ENCODE peak calls at places on chromosomes 7 and 10, in six cellular contexts. V is GM12878, D is SK-N-SH, C is HepG2, P is K562, A is H1. O is an unnamed sample.

GRCh38 chr7:27745064-27745583 is 5.2 kb downstream of the TAX1BP1 start:
- DNase-seq in V (no peak), D (peak; percentile 58), C (peak; percentile 92), P (peak; percentile 56), A (no peak), O (peak; percentile 37)

GRCh38 chr10:77496941-77497420 is 140.6 kb downstream of the KCNMA1 start:
- DNase-seq in V (no peak), D (no peak), C (peak; percentile 10), P (no peak), A (no peak), O (no peak)

GRCh38 chr7:68691261-68692216 is 906.7 kb upstream of the AUTS2 start:
- DNase-seq in V (no peak), D (no peak), C (no peak), P (no peak), A (no peak), O (no peak)

GRCh38 chr10:126939706-126940105 is 34.5 kb downstream of the DOCK1 start:
- DNase-seq in V (no peak), D (no peak), C (no peak), P (no peak), A (no peak), O (no peak)

GRCh38 chr10:132641401-132641800 is 103.8 kb downstream of the INPP5A start:
- DNase-seq in V (no peak), D (no peak), C (no peak), P (no peak), A (no peak), O (no peak)

GRCh38 chr10:58189269-58189668 is 78.4 kb downstream of the IPMK start:
- DNase-seq in V (no peak), D (no peak), C (no peak), P (no peak), A (no peak), O (no peak)

GRCh38 chr10:59606551-59606961 is 103.1 kb downstream of the SLC16A9 start:
- DNase-seq in V (no peak), D (peak; percentile 55), C (no peak), P (no peak), A (no peak), O (no peak)

GRCh38 chr7:87316846-87317545 is 28.5 kb upstream of the CROT start:
- DNase-seq in V (no peak), D (no peak), C (peak; percentile 11), P (no peak), A (no peak), O (no peak)

GRCh38 chr7:116353614-116354013 is 143.3 kb downstream of the TES start:
- DNase-seq in V (no peak), D (no peak), C (no peak), P (no peak), A (no peak), O (no peak)

GRCh38 chr10:49071221-49071761 is 44.0 kb downstream of the VSTM4 start:
- DNase-seq in V (no peak), D (no peak), C (no peak), P (no peak), A (no peak), O (no peak)

GRCh38 chr10:131839351-131839750 is 61.5 kb upstream of the PPP2R2D start:
- DNase-seq in V (no peak), D (no peak), C (no peak), P (no peak), A (no peak), O (no peak)

GRCh38 chr10:34580643-34581042 is 234.5 kb downstream of the PARD3 start:
- DNase-seq in V (no peak), D (no peak), C (peak; percentile 17), P (no peak), A (no peak), O (no peak)

GRCh38 chr7:8922726-8923125 is 489.3 kb downstream of the NXPH1 start:
- DNase-seq in V (no peak), D (no peak), C (no peak), P (no peak), A (no peak), O (no peak)

GRCh38 chr7:77226357-77226839 is 26.8 kb upstream of the FGL2 start:
- DNase-seq in V (no peak), D (no peak), C (no peak), P (no peak), A (no peak), O (no peak)

GRCh38 chr10:71779641-71780040 is 6.3 kb upstream of the VSIR start:
- DNase-seq in V (no peak), D (no peak), C (no peak), P (no peak), A (no peak), O (no peak)

GRCh38 chr7:101550641-101551531 is 78.2 kb downstream of the MYL10 start:
- DNase-seq in V (no peak), D (peak; percentile 72), C (no peak), P (peak; percentile 40), A (no peak), O (no peak)

GRCh38 chr10:72503241-72503640 is 122.6 kb downstream of the MICU1 start:
- DNase-seq in V (no peak), D (no peak), C (no peak), P (peak; percentile 36), A (no peak), O (peak; percentile 88)

GRCh38 chr7:97460433-97460832 is 271.5 kb upstream of the TAC1 start:
- DNase-seq in V (no peak), D (no peak), C (no peak), P (no peak), A (no peak), O (no peak)

GRCh38 chr7:153217032-153217431 is 457.5 kb downstream of the ACTR3B start:
- DNase-seq in V (no peak), D (no peak), C (no peak), P (no peak), A (no peak), O (no peak)

GRCh38 chr7:30795161-30795943 is 24.1 kb downstream of the MINDY4 start:
- DNase-seq in V (no peak), D (no peak), C (no peak), P (no peak), A (no peak), O (no peak)

GRCh38 chr10:21242915-21243314 is 282.6 kb downstream of the SKIDA1 start:
- DNase-seq in V (no peak), D (no peak), C (no peak), P (no peak), A (no peak), O (no peak)

GRCh38 chr10:72740526-72740925 is 48.6 kb downstream of the MCU start:
- DNase-seq in V (no peak), D (no peak), C (peak; percentile 59), P (no peak), A (no peak), O (no peak)

GRCh38 chr7:133857376-133858119 is 269.6 kb upstream of the LRGUK start:
- DNase-seq in V (no peak), D (no peak), C (no peak), P (no peak), A (no peak), O (no peak)

GRCh38 chr10:95312264-95312663 is 21.5 kb upstream of the PDLIM1 start:
- DNase-seq in V (no peak), D (no peak), C (no peak), P (no peak), A (no peak), O (no peak)

GRCh38 chr10:15439381-15439837 is 68.3 kb upstream of the FAM171A1 start:
- DNase-seq in V (no peak), D (peak; percentile 51), C (peak; percentile 14), P (peak; percentile 57), A (no peak), O (no peak)

GRCh38 chr10:130171196-130171595 is 35.0 kb downstream of the GLRX3 start:
- DNase-seq in V (no peak), D (no peak), C (no peak), P (no peak), A (no peak), O (peak; percentile 23)

GRCh38 chr10:78567680-78568453 is 500.9 kb upstream of the ZMIZ1 start:
- DNase-seq in V (no peak), D (no peak), C (peak; percentile 35), P (no peak), A (no peak), O (peak; percentile 83)

GRCh38 chr7:155394413-155394812 is 63.5 kb upstream of the EN2 start:
- DNase-seq in V (no peak), D (no peak), C (no peak), P (no peak), A (no peak), O (no peak)

GRCh38 chr7:155391414-155391813 is 66.5 kb upstream of the EN2 start:
- DNase-seq in V (no peak), D (no peak), C (no peak), P (no peak), A (no peak), O (no peak)

GRCh38 chr7:155395176-155395797 is 62.6 kb upstream of the EN2 start:
- DNase-seq in V (no peak), D (peak; percentile 65), C (no peak), P (no peak), A (no peak), O (no peak)

GRCh38 chr7:155396661-155397060 is 61.3 kb upstream of the EN2 start:
- DNase-seq in V (no peak), D (no peak), C (no peak), P (no peak), A (no peak), O (no peak)

GRCh38 chr7:155392726-155393570 is 65.0 kb upstream of the EN2 start:
- DNase-seq in V (no peak), D (no peak), C (no peak), P (no peak), A (no peak), O (no peak)
- H3K27me3 ChIP-seq in V (no peaks in the 10 kb centered on the region), D (peaks cover 95% of the 10 kb centered on the region), C (peaks cover 4% of the 10 kb centered on the region), P (peaks cover 85% of the 10 kb centered on the region), A (no peaks in the 10 kb centered on the region), O (peaks cover 17% of the 10 kb centered on the region)

DNA sequence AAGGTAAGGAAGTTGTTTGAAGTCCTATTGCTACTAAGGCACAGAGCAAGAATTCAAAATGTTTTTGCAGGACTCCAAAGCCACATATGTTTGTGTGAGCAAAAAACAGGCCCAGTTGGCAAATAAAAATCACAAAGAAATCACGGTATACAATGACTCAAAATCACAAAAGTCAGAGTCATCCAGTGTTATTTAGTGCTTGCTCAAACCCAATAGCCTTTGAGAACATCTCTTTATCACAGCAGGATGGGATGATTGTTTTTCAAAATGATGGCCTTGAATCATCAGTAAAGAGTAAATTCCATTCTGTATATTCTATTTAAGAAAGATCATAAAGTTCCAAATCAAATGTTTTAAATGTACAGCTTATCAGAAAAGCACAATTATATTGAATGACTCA is 693.9 kb downstream of the REEP3 start:
- DNase-seq in V (no peak), D (no peak), C (no peak), P (no peak), A (no peak), O (no peak)
- H3K27ac ChIP-seq in V (no peak overlapping the region), D (no peak overlapping the region), C (no peak overlapping the region), P (no peak overlapping the region), A (no peak overlapping the region), O (no peak overlapping the region)

DNA sequence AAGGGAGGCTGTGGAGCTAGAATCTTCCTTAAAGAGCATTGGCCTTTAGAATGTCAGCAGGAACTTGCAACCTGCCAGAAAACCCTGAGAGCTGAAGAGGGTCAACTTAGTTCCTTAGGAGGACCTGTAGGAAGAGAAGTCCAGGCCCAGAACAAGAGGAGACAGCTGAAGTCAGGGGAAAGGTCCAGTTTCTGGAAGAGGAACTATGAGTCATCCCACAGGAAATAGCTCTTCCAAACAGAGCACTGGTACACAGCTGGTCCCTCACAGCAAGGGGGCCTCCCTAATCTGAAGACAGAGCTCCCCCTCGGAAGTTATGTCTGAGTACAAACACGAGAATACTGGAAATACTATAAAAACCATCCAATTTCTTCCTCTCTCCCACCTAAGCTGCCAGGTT is 98.9 kb downstream of the HERPUD2 start:
- DNase-seq in V (no peak), D (no peak), C (no peak), P (peak; percentile 29), A (no peak), O (no peak)
- TF ChIP-seq GABPA in V (no peak), D (no peak), C (no peak), P (peak; percentile 42), A (no peak), O (no peak)

GRCh38 chr10:24982294-24983064 is 30.1 kb upstream of the PRTFDC1 start:
- DNase-seq in V (peak; percentile 42), D (no peak), C (no peak), P (no peak), A (no peak), O (no peak)
- H3K27me3 ChIP-seq in V (no peaks in the 10 kb centered on the region), D (no peaks in the 10 kb centered on the region), C (no peaks in the 10 kb centered on the region), P (no peaks in the 10 kb centered on the region), A (no peaks in the 10 kb centered on the region), O (no peaks in the 10 kb centered on the region)

O was measured in HL-60.